ENCODE peak calls at places on chromosome 4, in eight cellular contexts. One of them, this sample, is unnamed.

GRCh38 chr4:45693746-45694145 is 430.1 kb downstream of the GABRG1 start:
- DNase-seq in ELF-1: no peak
- DNase-seq in lower lobe of right lung: no peak
- DNase-seq in RPMI7951: no peak
- DNase-seq in stimulated activated CD4-positive, alpha-beta T cell treated with anti-CD3 and anti-CD28 coated beads, TNF-alpha, amount 100 ng/mL, for 48 hours: no peak
- DNase-seq in kidney tubule cell: peak
- DNase-seq in sciatic nerve: no peak
- DNase-seq in head of caudate nucleus: no peak
- DNase-seq in this sample: no peak

GRCh38 chr4:37188100-37188499 is 56.4 kb upstream of the NWD2 start:
- DNase-seq in ELF-1: peak
- DNase-seq in lower lobe of right lung: no peak
- DNase-seq in RPMI7951: no peak
- DNase-seq in stimulated activated CD4-positive, alpha-beta T cell treated with anti-CD3 and anti-CD28 coated beads, TNF-alpha, amount 100 ng/mL, for 48 hours: no peak
- DNase-seq in kidney tubule cell: no peak
- DNase-seq in sciatic nerve: no peak
- DNase-seq in head of caudate nucleus: no peak
- DNase-seq in this sample: no peak

GRCh38 chr4:83386931-83387897 is 52.6 kb upstream of the HPSE start:
- DNase-seq in ELF-1: peak
- DNase-seq in lower lobe of right lung: no peak
- DNase-seq in RPMI7951: no peak
- DNase-seq in stimulated activated CD4-positive, alpha-beta T cell treated with anti-CD3 and anti-CD28 coated beads, TNF-alpha, amount 100 ng/mL, for 48 hours: no peak
- DNase-seq in kidney tubule cell: peak
- DNase-seq in sciatic nerve: no peak
- DNase-seq in head of caudate nucleus: no peak
- DNase-seq in this sample: peak

GRCh38 chr4:8200302-8200975 is 1.3 kb downstream of the SH3TC1 start:
- DNase-seq in ELF-1: peak
- DNase-seq in lower lobe of right lung: peak
- DNase-seq in RPMI7951: peak
- DNase-seq in stimulated activated CD4-positive, alpha-beta T cell treated with anti-CD3 and anti-CD28 coated beads, TNF-alpha, amount 100 ng/mL, for 48 hours: no peak
- DNase-seq in kidney tubule cell: peak
- DNase-seq in sciatic nerve: no peak
- DNase-seq in head of caudate nucleus: no peak
- DNase-seq in this sample: no peak

GRCh38 chr4:75141162-75141561 is 208.2 kb downstream of the PARM1 start:
- DNase-seq in ELF-1: no peak
- DNase-seq in lower lobe of right lung: no peak
- DNase-seq in RPMI7951: no peak
- DNase-seq in stimulated activated CD4-positive, alpha-beta T cell treated with anti-CD3 and anti-CD28 coated beads, TNF-alpha, amount 100 ng/mL, for 48 hours: no peak
- DNase-seq in kidney tubule cell: no peak
- DNase-seq in sciatic nerve: no peak
- DNase-seq in head of caudate nucleus: no peak
- DNase-seq in this sample: no peak

GRCh38 chr4:172740434-172740833 is 428.2 kb upstream of the GALNT7 start:
- DNase-seq in ELF-1: no peak
- DNase-seq in lower lobe of right lung: no peak
- DNase-seq in RPMI7951: no peak
- DNase-seq in stimulated activated CD4-positive, alpha-beta T cell treated with anti-CD3 and anti-CD28 coated beads, TNF-alpha, amount 100 ng/mL, for 48 hours: no peak
- DNase-seq in kidney tubule cell: peak
- DNase-seq in sciatic nerve: no peak
- DNase-seq in head of caudate nucleus: no peak
- DNase-seq in this sample: no peak

GRCh38 chr4:72077346-72077745 is 45.5 kb downstream of the NPFFR2 start:
- DNase-seq in ELF-1: no peak
- DNase-seq in lower lobe of right lung: no peak
- DNase-seq in RPMI7951: no peak
- DNase-seq in stimulated activated CD4-positive, alpha-beta T cell treated with anti-CD3 and anti-CD28 coated beads, TNF-alpha, amount 100 ng/mL, for 48 hours: no peak
- DNase-seq in kidney tubule cell: peak
- DNase-seq in sciatic nerve: no peak
- DNase-seq in head of caudate nucleus: no peak
- DNase-seq in this sample: peak

GRCh38 chr4:89482248-89482647 is 174.6 kb upstream of the GPRIN3 start:
- DNase-seq in ELF-1: peak
- DNase-seq in lower lobe of right lung: no peak
- DNase-seq in RPMI7951: peak
- DNase-seq in stimulated activated CD4-positive, alpha-beta T cell treated with anti-CD3 and anti-CD28 coated beads, TNF-alpha, amount 100 ng/mL, for 48 hours: no peak
- DNase-seq in kidney tubule cell: peak
- DNase-seq in sciatic nerve: no peak
- DNase-seq in head of caudate nucleus: no peak
- DNase-seq in this sample: no peak

GRCh38 chr4:10015140-10015753 is 6.0 kb downstream of the SLC2A9 start:
- DNase-seq in ELF-1: peak
- DNase-seq in lower lobe of right lung: no peak
- DNase-seq in RPMI7951: peak
- DNase-seq in stimulated activated CD4-positive, alpha-beta T cell treated with anti-CD3 and anti-CD28 coated beads, TNF-alpha, amount 100 ng/mL, for 48 hours: no peak
- DNase-seq in kidney tubule cell: peak
- DNase-seq in sciatic nerve: no peak
- DNase-seq in head of caudate nucleus: peak
- DNase-seq in this sample: peak

GRCh38 chr4:141028024-141028529 is 105.2 kb downstream of the RNF150 start:
- DNase-seq in ELF-1: no peak
- DNase-seq in lower lobe of right lung: no peak
- DNase-seq in RPMI7951: peak
- DNase-seq in stimulated activated CD4-positive, alpha-beta T cell treated with anti-CD3 and anti-CD28 coated beads, TNF-alpha, amount 100 ng/mL, for 48 hours: no peak
- DNase-seq in kidney tubule cell: peak
- DNase-seq in sciatic nerve: no peak
- DNase-seq in head of caudate nucleus: no peak
- DNase-seq in this sample: peak

GRCh38 chr4:4851906-4852305 is 7.6 kb upstream of the MSX1 start:
- DNase-seq in ELF-1: no peak
- DNase-seq in lower lobe of right lung: no peak
- DNase-seq in RPMI7951: no peak
- DNase-seq in stimulated activated CD4-positive, alpha-beta T cell treated with anti-CD3 and anti-CD28 coated beads, TNF-alpha, amount 100 ng/mL, for 48 hours: no peak
- DNase-seq in kidney tubule cell: no peak
- DNase-seq in sciatic nerve: no peak
- DNase-seq in head of caudate nucleus: no peak
- DNase-seq in this sample: no peak

GRCh38 chr4:140099993-140100392 is 54.0 kb downstream of the MAML3 start:
- DNase-seq in ELF-1: no peak
- DNase-seq in lower lobe of right lung: peak
- DNase-seq in RPMI7951: peak
- DNase-seq in stimulated activated CD4-positive, alpha-beta T cell treated with anti-CD3 and anti-CD28 coated beads, TNF-alpha, amount 100 ng/mL, for 48 hours: no peak
- DNase-seq in kidney tubule cell: peak
- DNase-seq in sciatic nerve: no peak
- DNase-seq in head of caudate nucleus: peak
- DNase-seq in this sample: peak

GRCh38 chr4:45442466-45442865 is 681.4 kb downstream of the GABRG1 start:
- DNase-seq in ELF-1: peak
- DNase-seq in lower lobe of right lung: no peak
- DNase-seq in RPMI7951: no peak
- DNase-seq in stimulated activated CD4-positive, alpha-beta T cell treated with anti-CD3 and anti-CD28 coated beads, TNF-alpha, amount 100 ng/mL, for 48 hours: no peak
- DNase-seq in kidney tubule cell: peak
- DNase-seq in sciatic nerve: no peak
- DNase-seq in head of caudate nucleus: no peak
- DNase-seq in this sample: peak

GRCh38 chr4:174365018-174365587 is 81.4 kb downstream of the CEP44 start:
- DNase-seq in ELF-1: peak
- DNase-seq in lower lobe of right lung: no peak
- DNase-seq in RPMI7951: peak
- DNase-seq in stimulated activated CD4-positive, alpha-beta T cell treated with anti-CD3 and anti-CD28 coated beads, TNF-alpha, amount 100 ng/mL, for 48 hours: no peak
- DNase-seq in kidney tubule cell: peak
- DNase-seq in sciatic nerve: no peak
- DNase-seq in head of caudate nucleus: no peak
- DNase-seq in this sample: no peak

GRCh38 chr4:59695355-59696053 is 1504.6 kb upstream of the ADGRL3 start:
- DNase-seq in ELF-1: no peak
- DNase-seq in lower lobe of right lung: no peak
- DNase-seq in RPMI7951: no peak
- DNase-seq in stimulated activated CD4-positive, alpha-beta T cell treated with anti-CD3 and anti-CD28 coated beads, TNF-alpha, amount 100 ng/mL, for 48 hours: no peak
- DNase-seq in kidney tubule cell: no peak
- DNase-seq in sciatic nerve: no peak
- DNase-seq in head of caudate nucleus: no peak
- DNase-seq in this sample: no peak

GRCh38 chr4:6548201-6548881 is 26.6 kb upstream of the MAN2B2 start:
- DNase-seq in ELF-1: peak
- DNase-seq in lower lobe of right lung: no peak
- DNase-seq in RPMI7951: peak
- DNase-seq in stimulated activated CD4-positive, alpha-beta T cell treated with anti-CD3 and anti-CD28 coated beads, TNF-alpha, amount 100 ng/mL, for 48 hours: no peak
- DNase-seq in kidney tubule cell: peak
- DNase-seq in sciatic nerve: no peak
- DNase-seq in head of caudate nucleus: no peak
- DNase-seq in this sample: no peak

GRCh38 chr4:169201144-169202124 is 69.3 kb downstream of the SH3RF1 start:
- DNase-seq in ELF-1: no peak
- DNase-seq in lower lobe of right lung: no peak
- DNase-seq in RPMI7951: no peak
- DNase-seq in stimulated activated CD4-positive, alpha-beta T cell treated with anti-CD3 and anti-CD28 coated beads, TNF-alpha, amount 100 ng/mL, for 48 hours: no peak
- DNase-seq in kidney tubule cell: no peak
- DNase-seq in sciatic nerve: no peak
- DNase-seq in head of caudate nucleus: no peak
- DNase-seq in this sample: peak

GRCh38 chr4:89284828-89285227 is 22.8 kb downstream of the GPRIN3 start:
- DNase-seq in ELF-1: no peak
- DNase-seq in lower lobe of right lung: peak
- DNase-seq in RPMI7951: no peak
- DNase-seq in stimulated activated CD4-positive, alpha-beta T cell treated with anti-CD3 and anti-CD28 coated beads, TNF-alpha, amount 100 ng/mL, for 48 hours: no peak
- DNase-seq in kidney tubule cell: peak
- DNase-seq in sciatic nerve: no peak
- DNase-seq in head of caudate nucleus: no peak
- DNase-seq in this sample: no peak

GRCh38 chr4:72286185-72286584 is 254.4 kb downstream of the NPFFR2 start:
- DNase-seq in ELF-1: no peak
- DNase-seq in lower lobe of right lung: no peak
- DNase-seq in RPMI7951: peak
- DNase-seq in stimulated activated CD4-positive, alpha-beta T cell treated with anti-CD3 and anti-CD28 coated beads, TNF-alpha, amount 100 ng/mL, for 48 hours: no peak
- DNase-seq in kidney tubule cell: peak
- DNase-seq in sciatic nerve: no peak
- DNase-seq in head of caudate nucleus: no peak
- DNase-seq in this sample: peak

GRCh38 chr4:529563-529962 is 30.6 kb downstream of the PIGG start:
- DNase-seq in ELF-1: no peak
- DNase-seq in lower lobe of right lung: no peak
- DNase-seq in RPMI7951: no peak
- DNase-seq in stimulated activated CD4-positive, alpha-beta T cell treated with anti-CD3 and anti-CD28 coated beads, TNF-alpha, amount 100 ng/mL, for 48 hours: no peak
- DNase-seq in kidney tubule cell: no peak
- DNase-seq in sciatic nerve: no peak
- DNase-seq in head of caudate nucleus: no peak
- DNase-seq in this sample: no peak

GRCh38 chr4:145782756-145783155 is 102.8 kb downstream of the C4orf51 start:
- DNase-seq in ELF-1: no peak
- DNase-seq in lower lobe of right lung: no peak
- DNase-seq in RPMI7951: no peak
- DNase-seq in stimulated activated CD4-positive, alpha-beta T cell treated with anti-CD3 and anti-CD28 coated beads, TNF-alpha, amount 100 ng/mL, for 48 hours: no peak
- DNase-seq in kidney tubule cell: no peak
- DNase-seq in sciatic nerve: no peak
- DNase-seq in head of caudate nucleus: no peak
- DNase-seq in this sample: no peak

GRCh38 chr4:6889101-6889735 is 20.4 kb upstream of the TBC1D14 start:
- DNase-seq in ELF-1: no peak
- DNase-seq in lower lobe of right lung: no peak
- DNase-seq in RPMI7951: no peak
- DNase-seq in stimulated activated CD4-positive, alpha-beta T cell treated with anti-CD3 and anti-CD28 coated beads, TNF-alpha, amount 100 ng/mL, for 48 hours: no peak
- DNase-seq in kidney tubule cell: no peak
- DNase-seq in sciatic nerve: no peak
- DNase-seq in head of caudate nucleus: no peak
- DNase-seq in this sample: no peak